ENCODE peak calls at places on chromosomes 16 and 17, in ten cellular contexts. A is SK-N-SH; M is psoas muscle; T is effector memory CD4-positive, alpha-beta T cell; O is A673; C is lower lobe of right lung; D is heart left ventricle; H is kidney; E is right lobe of liver; B is tibial nerve. U is an unnamed sample. For H3K4me1, the result is how much of the 10 kb centered on the place peaks cover.

GRCh38 chr17:50208611-50209061 is 7.2 kb upstream of the COL1A1 start:
- DNase-seq in A (no peak), M (no peak), T (no peak), O (no peak), C (no peak), D (no peak), H (peak), E (no peak), B (no peak), U (no peak)

GRCh38 chr17:31789707-31790505 is 69.1 kb downstream of the COPRS start:
- DNase-seq in A (no peak), M (no peak), T (no peak), O (no peak), C (no peak), D (no peak), H (no peak), E (no peak), B (no peak), U (no peak)

GRCh38 chr16:85573696-85574641 is 39.2 kb upstream of the GSE1 start:
- DNase-seq in A (peak), M (peak), T (no peak), O (peak), C (no peak), D (peak), H (peak), E (no peak), B (no peak), U (no peak)

GRCh38 chr16:85657267-85657650 is 31.5 kb downstream of the GINS2 start:
- DNase-seq in A (no peak), M (peak), T (no peak), O (no peak), C (peak), D (peak), H (peak), E (peak), B (no peak), U (peak)

GRCh38 chr17:19728114-19728495 is 11.7 kb upstream of the SLC47A2 start:
- DNase-seq in A (peak), M (peak), T (no peak), O (no peak), C (peak), D (peak), H (peak), E (peak), B (peak), U (peak)

GRCh38 chr17:29250666-29251065 is 4.0 kb downstream of the CRYBA1 start:
- DNase-seq in A (no peak), M (no peak), T (no peak), O (no peak), C (no peak), D (no peak), H (no peak), E (no peak), B (no peak), U (no peak)

GRCh38 chr16:56370836-56371235 is 54.5 kb downstream of the AMFR start:
- DNase-seq in A (no peak), M (no peak), T (no peak), O (no peak), C (peak), D (no peak), H (no peak), E (peak), B (no peak), U (no peak)

GRCh38 chr16:4884209-4884608 is 36.9 kb downstream of the UBN1 start:
- DNase-seq in A (no peak), M (peak), T (no peak), O (no peak), C (no peak), D (no peak), H (no peak), E (peak), B (no peak), U (no peak)

GRCh38 chr17:7285679-7286078 is 4.2 kb downstream of the SLC2A4 start:
- DNase-seq in A (no peak), M (no peak), T (no peak), O (no peak), C (no peak), D (no peak), H (no peak), E (no peak), B (no peak), U (no peak)

GRCh38 chr17:50203086-50203485 is 1.7 kb upstream of the COL1A1 start:
- DNase-seq in A (no peak), M (no peak), T (no peak), O (no peak), C (no peak), D (no peak), H (peak), E (peak), B (no peak), U (no peak)

GRCh38 chr17:59512844-59513383 is 52.5 kb upstream of the DHX40 start:
- DNase-seq in A (no peak), M (no peak), T (no peak), O (no peak), C (no peak), D (no peak), H (no peak), E (no peak), B (no peak), U (no peak)

GRCh38 chr16:83781-84615 is 6.0 kb downstream of the MPG start:
- DNase-seq in A (no peak), M (no peak), T (no peak), O (no peak), C (no peak), D (peak), H (no peak), E (no peak), B (no peak), U (no peak)

GRCh38 chr16:24975428-24975889 is 39.7 kb downstream of the ARHGAP17 start:
- DNase-seq in A (no peak), M (no peak), T (no peak), O (peak), C (no peak), D (no peak), H (no peak), E (no peak), B (no peak), U (no peak)

GRCh38 chr17:77208217-77208808 is 67.5 kb downstream of the SEC14L1 start:
- DNase-seq in A (no peak), M (no peak), T (no peak), O (no peak), C (no peak), D (peak), H (no peak), E (no peak), B (peak), U (no peak)

GRCh38 chr17:16463341-16464000 is 28.5 kb downstream of the LRRC75A start:
- DNase-seq in A (peak), M (no peak), T (no peak), O (no peak), C (no peak), D (peak), H (no peak), E (no peak), B (no peak), U (peak)

GRCh38 chr16:12348733-12349704 is 372.5 kb downstream of the SNX29 start:
- DNase-seq in A (no peak), M (no peak), T (no peak), O (no peak), C (no peak), D (no peak), H (no peak), E (no peak), B (no peak), U (no peak)

GRCh38 chr17:19348081-19348650 is 14.4 kb downstream of the B9D1 start:
- DNase-seq in A (no peak), M (no peak), T (no peak), O (no peak), C (no peak), D (no peak), H (no peak), E (no peak), B (no peak), U (no peak)

GRCh38 chr16:78985736-78986605 is 614.6 kb downstream of the MAF start:
- DNase-seq in A (no peak), M (no peak), T (no peak), O (no peak), C (no peak), D (no peak), H (no peak), E (no peak), B (no peak), U (no peak)

GRCh38 chr17:58302171-58302918 is 21.6 kb upstream of the MPO start:
- DNase-seq in A (peak), M (no peak), T (no peak), O (no peak), C (peak), D (no peak), H (peak), E (no peak), B (no peak), U (no peak)

DNA sequence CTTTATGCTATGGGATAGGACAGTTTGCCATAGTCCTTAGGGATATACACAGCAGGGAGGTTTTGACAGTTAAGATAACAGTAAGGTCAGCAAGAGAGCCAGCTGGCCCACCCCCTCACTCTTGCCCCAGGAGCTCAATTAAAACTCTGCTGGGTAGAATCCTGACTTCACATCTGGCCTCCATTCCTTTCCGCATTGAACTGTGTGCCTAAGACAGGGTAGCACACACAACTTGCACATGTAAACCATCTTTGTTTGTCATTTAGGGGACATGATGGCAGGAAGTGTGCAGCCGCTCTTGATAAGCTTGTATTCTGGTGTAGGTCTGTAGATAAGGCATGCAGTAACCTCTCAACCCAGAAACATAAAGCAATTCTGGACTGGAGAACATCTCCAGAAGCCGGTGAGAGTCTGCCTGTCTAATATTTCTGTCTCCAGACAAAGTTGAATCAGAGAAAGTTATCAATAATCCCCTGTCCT is 5.2 kb downstream of the MINK1 start:
- DNase-seq in A (no peak), M (no peak), T (no peak), O (no peak), C (no peak), D (no peak), H (no peak), E (no peak), B (no peak), U (no peak)
- H3K4me1 ChIP-seq in A (under half), M (under half), T (under half), O (under half), C (half or more), D (under half), H (under half), E (under half), B (under half), U (under half)

GRCh38 chr16:86818701-86819522 is 240.6 kb downstream of the FOXL1 start:
- DNase-seq in A (no peak), M (no peak), T (no peak), O (no peak), C (no peak), D (no peak), H (no peak), E (no peak), B (no peak), U (no peak)
- H3K4me1 ChIP-seq in A (under half), M (under half), T (under half), O (under half), C (under half), D (under half), H (under half), E (under half), B (under half), U (under half)

DNA sequence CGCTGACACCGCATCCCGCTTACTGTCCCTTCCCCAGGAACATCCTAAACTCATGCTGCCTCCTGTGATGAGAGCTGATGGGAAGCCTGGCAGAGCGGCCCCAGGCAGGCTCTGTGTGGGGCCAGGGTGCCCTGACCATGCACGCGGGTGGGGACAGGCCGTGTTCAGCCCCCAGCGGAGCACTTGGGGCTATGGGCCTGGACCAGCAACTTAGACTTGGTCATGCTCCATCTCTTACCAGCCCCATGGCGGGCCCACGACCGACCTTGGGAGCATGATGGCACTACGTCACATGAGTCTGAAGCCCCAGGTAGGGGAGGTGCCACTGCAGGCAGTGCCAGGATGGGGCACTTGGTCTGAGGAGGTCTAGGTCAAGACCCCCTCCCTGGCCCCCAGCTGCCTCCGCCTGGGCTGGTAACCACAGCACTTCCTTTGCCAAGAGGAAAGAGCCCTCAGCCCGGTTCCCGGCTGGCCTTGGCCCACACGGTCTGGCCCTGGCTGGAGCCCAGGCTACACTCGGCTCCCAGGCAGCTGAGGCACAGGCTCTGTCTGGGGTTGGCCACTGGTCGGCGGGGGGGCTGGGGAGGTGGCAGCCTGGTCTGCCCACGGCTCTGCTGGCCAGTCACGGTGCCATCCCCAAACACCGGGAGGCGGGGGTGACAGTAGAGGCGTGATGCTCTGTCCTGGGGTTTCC is 25.7 kb downstream of the BAHCC1 start:
- DNase-seq in A (no peak), M (peak), T (no peak), O (no peak), C (peak), D (peak), H (peak), E (no peak), B (no peak), U (no peak)
- H3K4me1 ChIP-seq in A (half or more), M (half or more), T (under half), O (half or more), C (half or more), D (half or more), H (under half), E (under half), B (under half), U (under half)

GRCh38 chr17:78335176-78335575 is 24.7 kb downstream of the SOCS3 start:
- DNase-seq in A (no peak), M (no peak), T (no peak), O (no peak), C (no peak), D (no peak), H (no peak), E (no peak), B (no peak), U (no peak)

GRCh38 chr17:78340183-78340955 is 19.5 kb downstream of the SOCS3 start:
- DNase-seq in A (no peak), M (no peak), T (no peak), O (no peak), C (no peak), D (no peak), H (no peak), E (no peak), B (no peak), U (peak)

GRCh38 chr17:78337244-78338109 is 22.4 kb downstream of the SOCS3 start:
- DNase-seq in A (no peak), M (no peak), T (no peak), O (no peak), C (no peak), D (no peak), H (peak), E (no peak), B (no peak), U (peak)

GRCh38 chr17:78341559-78342437 is 18.1 kb downstream of the SOCS3 start:
- DNase-seq in A (peak), M (peak), T (no peak), O (no peak), C (peak), D (peak), H (peak), E (peak), B (no peak), U (peak)

DNA sequence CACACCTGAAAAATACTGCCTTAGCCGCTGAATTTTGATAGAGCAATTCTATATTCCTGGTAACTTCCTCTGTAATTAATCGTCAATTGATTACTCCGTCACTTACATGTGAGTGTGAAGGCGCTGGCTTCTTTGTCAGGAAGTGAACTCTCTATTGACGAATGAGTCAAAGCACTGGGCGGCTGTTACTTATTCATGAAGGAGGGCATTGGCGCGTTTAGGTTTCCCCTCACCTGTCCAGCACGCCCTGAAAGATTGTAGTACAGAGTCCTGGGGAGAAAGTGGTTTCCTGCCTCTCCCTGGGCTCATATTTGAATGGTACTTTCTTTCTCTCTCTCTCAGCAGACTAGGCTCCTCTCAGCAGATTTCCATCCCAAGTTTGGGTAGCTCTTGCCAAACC is 21.0 kb downstream of the SOCS3 start:
- DNase-seq in A (no peak), M (no peak), T (no peak), O (no peak), C (no peak), D (no peak), H (no peak), E (no peak), B (no peak), U (no peak)
- H3K4me1 ChIP-seq in A (under half), M (under half), T (under half), O (under half), C (under half), D (under half), H (under half), E (under half), B (under half), U (under half)

GRCh38 chr17:81063488-81064093 is 28.6 kb downstream of the BAIAP2 start:
- DNase-seq in A (no peak), M (no peak), T (no peak), O (no peak), C (no peak), D (no peak), H (no peak), E (no peak), B (no peak), U (no peak)
- H3K4me1 ChIP-seq in A (half or more), M (under half), T (under half), O (under half), C (under half), D (under half), H (under half), E (half or more), B (under half), U (under half)

GRCh38 chr16:87851601-87852000 is 17.7 kb downstream of the SLC7A5 start:
- DNase-seq in A (no peak), M (peak), T (no peak), O (no peak), C (no peak), D (no peak), H (no peak), E (peak), B (no peak), U (no peak)
- H3K4me1 ChIP-seq in A (half or more), M (half or more), T (under half), O (half or more), C (half or more), D (under half), H (under half), E (under half), B (under half), U (under half)

GRCh38 chr16:87692176-87692575 is 73.6 kb downstream of the KLHDC4 start:
- DNase-seq in A (no peak), M (no peak), T (no peak), O (no peak), C (no peak), D (no peak), H (no peak), E (no peak), B (no peak), U (no peak)
- H3K4me1 ChIP-seq in A (under half), M (under half), T (under half), O (under half), C (under half), D (under half), H (under half), E (under half), B (under half), U (under half)

GRCh38 chr16:67437513-67437912 is 6.6 kb downstream of the HSD11B2 start:
- DNase-seq in A (no peak), M (no peak), T (no peak), O (no peak), C (no peak), D (no peak), H (no peak), E (no peak), B (no peak), U (no peak)

GRCh38 chr16:67441289-67441753 is 10.4 kb downstream of the HSD11B2 start:
- DNase-seq in A (no peak), M (peak), T (no peak), O (no peak), C (peak), D (peak), H (peak), E (peak), B (no peak), U (no peak)

GRCh38 chr16:67436640-67437193 is 5.8 kb downstream of the HSD11B2 start:
- DNase-seq in A (no peak), M (no peak), T (no peak), O (no peak), C (no peak), D (no peak), H (no peak), E (no peak), B (no peak), U (no peak)

GRCh38 chr16:67438098-67438791 is 7.3 kb downstream of the HSD11B2 start:
- DNase-seq in A (no peak), M (no peak), T (no peak), O (no peak), C (no peak), D (no peak), H (no peak), E (no peak), B (no peak), U (no peak)

DNA sequence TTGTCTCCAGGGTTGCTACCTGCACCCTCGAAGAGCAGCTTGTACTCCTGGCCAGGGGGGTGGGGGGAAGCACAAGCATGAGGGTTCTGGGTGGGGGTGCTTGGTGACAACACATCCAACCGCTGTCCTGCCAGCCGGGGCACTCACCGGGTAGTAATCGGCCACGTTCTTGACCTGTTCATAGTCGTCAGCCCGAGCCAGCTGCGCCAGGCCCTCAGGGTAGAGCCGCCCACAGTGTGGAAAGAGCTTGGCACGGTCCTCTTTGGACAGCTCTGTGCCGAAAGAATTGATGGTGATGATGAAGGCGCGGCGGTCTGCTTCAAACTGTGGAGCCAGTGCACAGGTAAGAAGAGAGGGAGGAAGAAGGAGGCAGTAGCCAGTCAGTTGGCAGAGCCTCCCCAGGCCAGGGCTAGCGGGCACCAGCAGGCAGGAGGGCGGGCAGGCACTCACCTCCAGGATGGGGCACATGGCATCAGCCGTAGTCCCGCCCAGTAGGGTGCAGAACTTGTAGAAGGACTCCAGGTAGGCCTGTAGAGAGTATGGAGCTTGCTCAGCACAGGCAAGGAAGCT is 8.0 kb downstream of the HSD11B2 start:
- DNase-seq in A (no peak), M (no peak), T (no peak), O (no peak), C (no peak), D (no peak), H (no peak), E (peak), B (no peak), U (no peak)
- H3K4me1 ChIP-seq in A (under half), M (under half), T (under half), O (under half), C (under half), D (under half), H (half or more), E (under half), B (under half), U (under half)

GRCh38 chr17:17765359-17765758 is 71.4 kb downstream of the SREBF1 start:
- DNase-seq in A (no peak), M (no peak), T (no peak), O (no peak), C (no peak), D (no peak), H (no peak), E (no peak), B (no peak), U (no peak)
- H3K4me1 ChIP-seq in A (half or more), M (half or more), T (under half), O (under half), C (under half), D (under half), H (under half), E (under half), B (under half), U (under half)